ENCODE peak calls at places on chromosomes 12 and 14, in eight cellular contexts. F is AG04450, Y is AML-193, G is germinal center, I is COR-L47, S is fibroblast of mammary gland, V is Ammon's horn, A is T-helper 22 cell. C is an unnamed sample.

GRCh38 chr12:110498984-110499706 is 2.8 kb downstream of the VPS29 start:
- DNase-seq in F (no peak), Y (peak), G (no peak), I (no peak), S (peak), V (no peak), A (no peak), C (peak)

GRCh38 chr12:120598674-120599463 is 17.7 kb upstream of the POP5 start:
- DNase-seq in F (no peak), Y (peak), G (no peak), I (no peak), S (peak), V (no peak), A (no peak), C (no peak)

GRCh38 chr14:51396222-51396815 is 156.3 kb downstream of the TMX1 start:
- DNase-seq in F (peak), Y (no peak), G (no peak), I (no peak), S (peak), V (peak), A (no peak), C (no peak)

GRCh38 chr12:1922075-1922709 is 3.7 kb upstream of the CACNA2D4 start:
- DNase-seq in F (no peak), Y (no peak), G (peak), I (no peak), S (no peak), V (peak), A (no peak), C (no peak)

GRCh38 chr12:80716711-80717469 is at the start of gene MYF5:
- DNase-seq in F (no peak), Y (no peak), G (no peak), I (no peak), S (no peak), V (no peak), A (no peak), C (no peak)

GRCh38 chr12:120677765-120678473 is 9.0 kb upstream of the MLEC start:
- DNase-seq in F (no peak), Y (no peak), G (peak), I (no peak), S (peak), V (no peak), A (no peak), C (peak)

GRCh38 chr12:78674311-78675085 is 190.1 kb upstream of the SYT1 start:
- DNase-seq in F (no peak), Y (no peak), G (no peak), I (no peak), S (peak), V (peak), A (no peak), C (no peak)

GRCh38 chr12:78473136-78473535 is 391.4 kb upstream of the SYT1 start:
- DNase-seq in F (no peak), Y (no peak), G (no peak), I (no peak), S (peak), V (no peak), A (no peak), C (no peak)

GRCh38 chr14:103679351-103679750 is 35.9 kb downstream of the XRCC3 start:
- DNase-seq in F (no peak), Y (peak), G (peak), I (no peak), S (peak), V (no peak), A (no peak), C (no peak)

GRCh38 chr12:108839890-108840230 is 17.5 kb downstream of the SSH1 start:
- DNase-seq in F (no peak), Y (no peak), G (no peak), I (no peak), S (peak), V (peak), A (no peak), C (no peak)

GRCh38 chr12:57868870-57869609 is 22.5 kb upstream of the CTDSP2 start:
- DNase-seq in F (no peak), Y (no peak), G (no peak), I (no peak), S (no peak), V (peak), A (no peak), C (no peak)

GRCh38 chr12:72011374-72011773 is 72.7 kb downstream of the TPH2 start:
- DNase-seq in F (no peak), Y (no peak), G (no peak), I (no peak), S (no peak), V (no peak), A (no peak), C (no peak)

GRCh38 chr14:99077076-99077843 is 194.7 kb downstream of the BCL11B start:
- DNase-seq in F (no peak), Y (peak), G (no peak), I (no peak), S (no peak), V (no peak), A (no peak), C (peak)

GRCh38 chr12:132021965-132022364 is 72.2 kb downstream of the EP400 start:
- DNase-seq in F (no peak), Y (no peak), G (no peak), I (no peak), S (no peak), V (no peak), A (no peak), C (no peak)

GRCh38 chr12:115204957-115205754 is 521.2 kb upstream of the TBX3 start:
- DNase-seq in F (no peak), Y (no peak), G (no peak), I (no peak), S (peak), V (no peak), A (no peak), C (no peak)

GRCh38 chr12:3003593-3003992 is 44.4 kb downstream of the TEAD4 start:
- DNase-seq in F (no peak), Y (no peak), G (no peak), I (no peak), S (no peak), V (no peak), A (no peak), C (no peak)

GRCh38 chr14:75023108-75023507 is 20.4 kb downstream of the EIF2B2 start:
- DNase-seq in F (no peak), Y (no peak), G (no peak), I (no peak), S (no peak), V (no peak), A (no peak), C (no peak)

GRCh38 chr12:105040476-105040875 is 43.8 kb downstream of the ALDH1L2 start:
- DNase-seq in F (no peak), Y (no peak), G (no peak), I (no peak), S (no peak), V (no peak), A (no peak), C (no peak)

GRCh38 chr12:54004841-54005530 is 3.8 kb upstream of the HOXC8 start:
- DNase-seq in F (no peak), Y (no peak), G (no peak), I (no peak), S (peak), V (no peak), A (no peak), C (no peak)

GRCh38 chr12:6372403-6373003 is 2.9 kb downstream of the SCNN1A start:
- DNase-seq in F (no peak), Y (peak), G (no peak), I (peak), S (peak), V (no peak), A (no peak), C (no peak)

GRCh38 chr12:26239508-26240328 is 44.3 kb downstream of the SSPN start:
- DNase-seq in F (peak), Y (no peak), G (no peak), I (no peak), S (peak), V (peak), A (no peak), C (no peak)

GRCh38 chr12:89756638-89757321 is 48.1 kb upstream of the ATP2B1 start:
- DNase-seq in F (peak), Y (peak), G (peak), I (no peak), S (peak), V (peak), A (no peak), C (peak)

GRCh38 chr14:20628063-20628854 is 13.2 kb downstream of the OR6S1 start:
- DNase-seq in F (no peak), Y (no peak), G (no peak), I (no peak), S (no peak), V (no peak), A (no peak), C (no peak)

GRCh38 chr14:67510121-67510520 is 21.6 kb upstream of the TMEM229B start:
- DNase-seq in F (no peak), Y (no peak), G (no peak), I (no peak), S (peak), V (no peak), A (no peak), C (no peak)

GRCh38 chr14:96938946-96939345 is 141.8 kb downstream of the VRK1 start:
- DNase-seq in F (no peak), Y (no peak), G (peak), I (no peak), S (no peak), V (no peak), A (no peak), C (no peak)

GRCh38 chr14:97544581-97544980 is 747.4 kb downstream of the VRK1 start:
- DNase-seq in F (no peak), Y (no peak), G (no peak), I (no peak), S (no peak), V (peak), A (no peak), C (no peak)

GRCh38 chr12:44076892-44077291 is 241.0 kb downstream of the TMEM117 start:
- DNase-seq in F (no peak), Y (no peak), G (no peak), I (no peak), S (no peak), V (peak), A (no peak), C (no peak)

GRCh38 chr12:2783936-2784600 is 10.7 kb upstream of the FKBP4 start:
- DNase-seq in F (no peak), Y (peak), G (peak), I (no peak), S (peak), V (peak), A (no peak), C (no peak)

GRCh38 chr14:89422181-89422951 is 5.3 kb upstream of the FOXN3 start:
- DNase-seq in F (no peak), Y (no peak), G (no peak), I (no peak), S (no peak), V (no peak), A (no peak), C (no peak)

GRCh38 chr12:51722387-51722786 is 126.1 kb downstream of the FIGNL2 start:
- DNase-seq in F (no peak), Y (no peak), G (no peak), I (no peak), S (no peak), V (no peak), A (no peak), C (no peak)

GRCh38 chr12:22518067-22518719 is 26.1 kb downstream of the C2CD5 start:
- DNase-seq in F (no peak), Y (no peak), G (no peak), I (peak), S (peak), V (no peak), A (no peak), C (no peak)

GRCh38 chr12:83018063-83018462 is 331.4 kb downstream of the TMTC2 start:
- DNase-seq in F (no peak), Y (no peak), G (no peak), I (no peak), S (no peak), V (no peak), A (no peak), C (no peak)

GRCh38 chr12:98646165-98646764 is 1.2 kb downstream of the APAF1 start:
- DNase-seq in F (no peak), Y (no peak), G (no peak), I (no peak), S (peak), V (peak), A (no peak), C (no peak)

GRCh38 chr12:118336123-118336522 is 36.6 kb downstream of the TAOK3 start:
- DNase-seq in F (no peak), Y (no peak), G (no peak), I (no peak), S (no peak), V (no peak), A (no peak), C (no peak)

GRCh38 chr14:70822706-70823185 is 13.4 kb upstream of the MAP3K9 start:
- DNase-seq in F (no peak), Y (no peak), G (no peak), I (peak), S (peak), V (no peak), A (no peak), C (no peak)